ENCODE peak calls at places on chromosomes 13 and 19, in eight cellular contexts. T, W, M, L, G, H, P and J are unnamed samples.
A peak's percentile ranks its signal among the peaks of the same experiment; 100 is the strongest.

GRCh38 chr19:48489608-48490216 is 20.5 kb downstream of the CYTH2 start:
- DNase-seq in H (peak; percentile 60), G (peak; percentile 61), W (peak; percentile 86), P (peak; percentile 44), L (peak; percentile 95), T (peak; percentile 50), M (peak; percentile 66), J (no peak)

GRCh38 chr13:26255717-26256277 is 1.9 kb downstream of the CDK8 start:
- DNase-seq in G (no peak), W (peak; percentile 14), M (no peak), P (no peak), T (no peak), H (no peak), L (no peak), J (no peak)

GRCh38 chr13:78372581-78372980 is 230.8 kb downstream of the POU4F1 start:
- DNase-seq in H (no peak), M (no peak), W (no peak), P (no peak), L (no peak), G (no peak), T (no peak), J (no peak)

GRCh38 chr13:104024416-104025170 is 958.4 kb upstream of the SLC10A2 start:
- DNase-seq in T (no peak), G (no peak), P (no peak), W (no peak), L (no peak), M (no peak), H (no peak), J (no peak)

GRCh38 chr13:103283451-103283820 is 217.2 kb upstream of the SLC10A2 start:
- DNase-seq in G (no peak), H (no peak), M (no peak), L (no peak), T (no peak), W (no peak), P (no peak), J (no peak)

GRCh38 chr13:97566907-97567306 is 132.9 kb downstream of the RAP2A start:
- DNase-seq in M (no peak), G (no peak), P (no peak), H (no peak), W (peak; percentile 49), L (no peak), T (no peak), J (no peak)

GRCh38 chr13:40366119-40366518 is 300.3 kb downstream of the FOXO1 start:
- DNase-seq in T (no peak), H (no peak), P (no peak), G (no peak), L (peak; percentile 4), W (no peak), M (no peak), J (no peak)

GRCh38 chr13:35472308-35473008 is 4.0 kb downstream of the MAB21L1 start:
- DNase-seq in W (no peak), T (no peak), P (no peak), H (no peak), L (no peak), G (no peak), M (no peak), J (no peak)

GRCh38 chr13:71218960-71219359 is 648.0 kb downstream of the DACH1 start:
- DNase-seq in H (no peak), G (no peak), P (no peak), M (no peak), T (no peak), L (no peak), W (peak; percentile 45), J (no peak)

GRCh38 chr13:113210834-113211233 is 1.4 kb downstream of the CUL4A start:
- DNase-seq in P (no peak), L (no peak), G (no peak), T (no peak), M (no peak), W (no peak), H (no peak), J (no peak)

GRCh38 chr13:30659980-30660379 is 42.3 kb downstream of the USPL1 start:
- DNase-seq in P (no peak), L (no peak), T (no peak), W (no peak), H (no peak), M (no peak), G (no peak), J (no peak)

GRCh38 chr19:43848821-43849220 is 21.7 kb downstream of the ZNF283 start:
- DNase-seq in G (no peak), T (no peak), M (no peak), L (no peak), W (no peak), H (no peak), P (no peak), J (no peak)